ENCODE peak calls at places on chromosomes 11 and 22, in five cellular contexts. U is H9, H is H1, L is mesenchymal stem cell, S is trophoblast cell. K is an unnamed sample.

GRCh38 chr11:10592331-10592730 is 23.9 kb upstream of the LYVE1 start:
- DNase-seq in S (peak), H (no peak), U (no peak), L (peak), K (no peak)

GRCh38 chr11:79413258-79413657 is 27.6 kb downstream of the TENM4 start:
- DNase-seq in U (peak), S (no peak), H (no peak), L (peak), K (peak)

GRCh38 chr11:117097567-117098268 is 510 bp downstream of the SIK3 start:
- DNase-seq in U (peak), H (no peak), L (peak), S (peak), K (no peak)

GRCh38 chr22:19526702-19527111 is 2.5 kb upstream of the CLDN5 start:
- DNase-seq in S (no peak), U (no peak), H (no peak), L (no peak), K (no peak)

GRCh38 chr22:49703990-49704344 is 123.7 kb downstream of the BRD1 start:
- DNase-seq in L (no peak), H (no peak), S (no peak), U (no peak), K (no peak)

GRCh38 chr11:35907648-35908431 is 36.0 kb upstream of the LDLRAD3 start:
- DNase-seq in L (peak), S (no peak), U (no peak), H (no peak), K (no peak)

GRCh38 chr22:33883961-33884808 is 36.1 kb downstream of the LARGE1 start:
- DNase-seq in L (no peak), S (no peak), H (no peak), U (no peak), K (no peak)

GRCh38 chr11:111548542-111548941 is 8.0 kb downstream of the LAYN start:
- DNase-seq in L (no peak), S (no peak), H (no peak), U (no peak), K (no peak)

GRCh38 chr11:123122341-123122740 is 60.4 kb upstream of the HSPA8 start:
- DNase-seq in H (no peak), U (no peak), L (peak), S (peak), K (no peak)

GRCh38 chr22:41919357-41920224 is 4.7 kb upstream of the SHISA8 start:
- DNase-seq in H (peak), S (peak), U (peak), L (peak), K (no peak)

GRCh38 chr11:111718436-111719325 is 47.5 kb downstream of the PPP2R1B start:
- DNase-seq in H (no peak), L (peak), U (no peak), S (no peak), K (no peak)

GRCh38 chr22:22092101-22092500 is 109.5 kb upstream of the TOP3B start:
- DNase-seq in L (no peak), H (no peak), U (no peak), S (no peak), K (no peak)

GRCh38 chr11:69497221-69497787 is 15.8 kb downstream of the LINC01488 start:
- DNase-seq in S (peak), H (peak), U (no peak), L (peak), K (peak)
- H3K27ac ChIP-seq in S (peak), H (no peak), U (no peak), L (peak), K (peak)

DNA sequence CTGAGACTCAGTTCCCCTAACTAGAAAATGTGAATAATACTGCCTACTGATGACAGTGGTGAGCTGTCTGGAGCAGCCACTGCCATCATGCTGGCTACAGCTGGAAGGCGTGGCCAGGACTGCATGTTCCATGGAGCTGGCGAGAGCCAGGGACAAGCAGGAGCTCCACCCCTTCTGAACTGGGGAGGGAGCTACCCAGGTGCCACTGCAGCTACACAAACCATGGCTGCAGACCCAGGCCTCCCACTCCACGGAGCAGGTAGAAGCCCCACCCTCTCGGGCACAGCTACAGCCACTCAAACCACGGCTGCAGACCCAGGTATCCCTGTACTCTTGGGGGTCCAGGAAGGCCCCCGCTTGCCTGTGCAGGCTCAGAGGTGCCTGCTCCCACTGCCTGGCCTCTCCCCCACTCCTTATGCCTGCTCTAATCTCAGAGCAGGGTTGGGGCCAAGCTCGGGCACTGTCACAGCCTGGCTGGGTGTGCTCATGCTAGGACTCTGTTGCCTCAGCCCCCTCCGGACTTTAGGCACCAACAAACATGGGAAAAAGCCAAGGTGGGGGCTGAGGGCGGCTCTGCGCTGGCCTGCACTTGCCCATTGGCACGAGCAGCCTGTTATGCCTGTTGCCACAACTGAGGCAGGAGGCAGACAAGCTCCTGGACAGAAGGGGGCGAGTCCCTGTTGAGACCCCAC is 51.7 kb downstream of the RAB30 start:
- DNase-seq in H (no peak), U (no peak), L (no peak), S (peak), K (no peak)
- H2BK12ac ChIP-seq in H (no peak), U (no peak), L (no peak), S (no peak), K (no peak)

GRCh38 chr22:44668886-44669724 is 32.9 kb upstream of the PRR5 start:
- DNase-seq in S (no peak), H (no peak), U (no peak), L (no peak), K (no peak)

GRCh38 chr22:44667829-44668189 is 34.2 kb upstream of the PRR5 start:
- DNase-seq in H (no peak), L (no peak), S (no peak), U (peak), K (no peak)

GRCh38 chr22:44669725-44670027 is 32.3 kb upstream of the PRR5 start:
- DNase-seq in L (peak), H (no peak), S (no peak), U (peak), K (no peak)

GRCh38 chr22:44667276-44667675 is 34.7 kb upstream of the PRR5 start:
- DNase-seq in S (no peak), H (no peak), U (no peak), L (no peak), K (no peak)

DNA sequence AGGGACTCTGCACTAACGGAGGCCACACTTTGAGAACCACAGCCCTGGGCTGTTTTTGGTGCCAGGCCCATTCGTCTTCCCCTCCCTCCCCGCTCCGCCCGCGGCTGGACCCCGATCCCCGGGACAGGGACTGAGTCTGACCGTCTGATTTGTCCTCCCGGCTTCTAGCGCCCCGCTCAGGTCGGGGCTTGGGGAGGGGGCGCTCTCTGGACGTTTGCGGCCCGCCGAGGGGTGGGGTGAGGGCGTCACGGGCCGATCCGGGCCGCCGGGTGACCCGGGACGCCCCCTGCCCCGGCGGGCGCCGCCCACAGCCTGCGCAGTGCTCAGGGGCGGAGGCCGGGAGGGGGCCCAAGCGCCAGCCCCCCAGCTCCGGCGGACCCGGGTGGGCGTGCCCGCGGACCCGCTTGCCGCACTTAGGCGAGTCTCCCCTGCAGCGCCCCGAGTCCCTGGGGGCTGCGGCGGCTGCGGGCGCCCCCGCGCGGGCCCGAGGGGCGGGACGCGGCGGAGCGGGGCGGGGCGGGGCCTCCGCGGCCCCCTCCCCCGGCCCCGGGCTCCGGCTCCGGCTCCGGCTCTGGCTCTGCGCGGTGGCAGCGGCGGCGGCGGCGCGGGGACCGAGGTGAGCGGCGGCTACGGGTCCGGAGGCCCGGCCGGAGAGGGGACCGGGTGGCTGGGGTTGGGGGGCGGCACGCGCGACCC is 33.7 kb upstream of the PRR5 start:
- DNase-seq in L (no peak), U (peak), S (no peak), H (no peak), K (peak)
- H3K9ac ChIP-seq in L (peak), U (no peak), S (no peak), H (no peak), K (peak)

GRCh38 chr11:19441752-19442553 is 201.2 kb upstream of the E2F8 start:
- DNase-seq in S (peak), H (no peak), U (no peak), L (peak), K (no peak)
- H3K27ac ChIP-seq in S (no peak), H (no peak), U (no peak), L (no peak), K (no peak)

GRCh38 chr11:84817998-84818397 is 809.1 kb downstream of the DLG2 start:
- DNase-seq in L (no peak), H (no peak), S (peak), U (no peak), K (no peak)
- H2BK12ac ChIP-seq in L (no peak), H (no peak), S (no peak), U (no peak), K (no peak)

GRCh38 chr11:69000391-69000790 is 12.7 kb downstream of the MRGPRF start:
- DNase-seq in S (no peak), L (no peak), H (no peak), U (peak), K (no peak)
- H3K9ac ChIP-seq in S (no peak), L (peak), H (no peak), U (no peak), K (no peak)

GRCh38 chr11:38582151-38582550 is 1984.1 kb upstream of the RAG2 start:
- DNase-seq in U (no peak), H (no peak), S (no peak), L (no peak), K (no peak)
- H3K27ac ChIP-seq in U (no peak), H (no peak), S (no peak), L (no peak), K (no peak)

DNA sequence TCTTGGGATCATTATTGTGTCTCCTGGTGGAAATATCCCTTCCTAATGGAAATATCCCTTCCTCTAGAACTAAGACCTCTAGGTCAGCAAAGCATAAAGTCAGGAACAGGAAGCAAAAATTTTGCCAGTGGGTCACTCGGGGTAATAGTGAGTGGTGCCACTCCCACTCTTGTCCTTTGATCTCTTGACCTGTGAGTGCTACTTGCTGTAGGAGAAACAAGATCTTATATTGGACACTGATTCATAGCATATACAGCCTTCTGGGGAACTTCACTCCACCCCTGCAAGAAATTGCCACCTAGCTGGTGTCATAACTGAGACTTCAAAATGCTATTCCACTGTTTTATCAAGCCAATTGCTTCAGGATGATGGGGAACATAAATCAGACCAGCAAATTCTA is 44.7 kb upstream of the TMEM45B start:
- DNase-seq in S (no peak), L (no peak), H (no peak), U (no peak), K (no peak)
- H2BK12ac ChIP-seq in S (no peak), L (no peak), H (no peak), U (no peak), K (no peak)

GRCh38 chr11:34629711-34630110 is 8.8 kb downstream of the EHF start:
- DNase-seq in U (no peak), L (no peak), H (no peak), S (no peak), K (no peak)

GRCh38 chr11:34632105-34632780 is 11.3 kb downstream of the EHF start:
- DNase-seq in L (no peak), H (no peak), U (no peak), S (no peak), K (peak)

GRCh38 chr11:34631297-34631696 is 10.4 kb downstream of the EHF start:
- DNase-seq in H (no peak), S (no peak), L (no peak), U (no peak), K (no peak)

GRCh38 chr11:34631737-34632104 is 10.8 kb downstream of the EHF start:
- DNase-seq in S (no peak), U (no peak), H (no peak), L (no peak), K (no peak)

DNA sequence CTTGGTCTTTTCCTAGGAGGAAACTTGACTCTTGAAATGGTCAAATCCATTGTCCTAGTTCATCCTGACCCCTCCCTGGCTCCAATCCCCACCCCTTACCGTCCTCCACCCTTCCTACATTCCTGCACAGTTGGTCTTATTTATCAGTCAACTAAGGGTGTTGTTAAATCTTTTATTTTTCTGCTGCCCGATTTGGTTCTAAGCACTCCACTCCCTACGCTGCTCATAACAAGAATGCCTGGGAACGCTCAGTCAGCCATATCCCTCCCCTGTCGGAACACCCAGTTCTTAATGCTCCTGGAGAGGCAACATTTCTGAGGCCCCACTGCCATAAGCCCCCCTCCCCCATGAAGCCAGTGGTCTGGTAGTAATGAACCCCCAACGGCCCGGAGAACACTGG is 9.7 kb downstream of the EHF start:
- DNase-seq in H (no peak), L (no peak), S (no peak), U (no peak), K (no peak)
- H3K9ac ChIP-seq in H (no peak), L (no peak), S (no peak), U (no peak), K (no peak)

GRCh38 chr22:25069758-25070461 is 117.4 kb downstream of the KIAA1671 start:
- DNase-seq in L (peak), U (no peak), S (peak), H (no peak), K (no peak)

GRCh38 chr22:25069426-25069757 is 116.9 kb downstream of the KIAA1671 start:
- DNase-seq in U (no peak), L (no peak), S (no peak), H (no peak), K (no peak)

GRCh38 chr22:25067851-25068421 is 115.4 kb downstream of the KIAA1671 start:
- DNase-seq in H (no peak), S (no peak), L (no peak), U (no peak), K (no peak)

GRCh38 chr22:25066861-25067435 is 114.4 kb downstream of the KIAA1671 start:
- DNase-seq in U (no peak), S (no peak), H (no peak), L (no peak), K (no peak)

GRCh38 chr22:25068701-25069100 is 116.2 kb downstream of the KIAA1671 start:
- DNase-seq in U (no peak), L (no peak), H (no peak), S (no peak), K (no peak)
- H3K27ac ChIP-seq in U (no peak), L (no peak), H (no peak), S (no peak), K (no peak)

K was measured in neuronal stem cell.